ENCODE peak calls at places on chromosomes 16 and 17, in four cellular contexts. Q is neural crest cell; T is activated T-helper 1 cell treated with anti-CD3 and anti-CD28 coated beads, Interleukin-12 subunit alpha, Interleukin-12 subunit beta, Interleukin-2, Interleukin-4 antibody, amounts not matched to agents 30 ng/mL and 10 ng/mL and 1 ng/mL, durations not matched to agents 14 hours and 24 hours and 36 hours; A is stimulated activated CD4-positive, alpha-beta T cell treated with anti-CD3 and anti-CD28 coated beads, Interleukin-1b, Interleukin-23, amount 100 ng/mL, for 48 hours. H is an unnamed sample.
A peak's percentile ranks its signal among the peaks of the same experiment; 100 is the strongest.

GRCh38 chr17:81043725-81044427 is 8.9 kb downstream of the BAIAP2 start:
- DNase-seq in A (no peak), T (no peak), Q (no peak), H (no peak)

GRCh38 chr16:57028086-57028485 is 38.7 kb downstream of the NLRC5 start:
- DNase-seq in T (no peak), A (no peak), Q (no peak), H (peak; percentile 69)

GRCh38 chr17:45942284-45942683 is 47.9 kb downstream of the MAPT start:
- DNase-seq in T (no peak), Q (no peak), A (no peak), H (peak; percentile 31)

GRCh38 chr16:26391833-26392232 is 674.9 kb upstream of the C16orf82 start:
- DNase-seq in T (no peak), A (no peak), Q (no peak), H (no peak)

GRCh38 chr17:82229686-82230626 is 1.1 kb downstream of the SLC16A3 start:
- DNase-seq in T (no peak), A (no peak), Q (no peak), H (no peak)

GRCh38 chr17:8459109-8459508 is 23.4 kb downstream of the NDEL1 start:
- DNase-seq in A (no peak), T (no peak), Q (no peak), H (no peak)

GRCh38 chr17:29099527-29099926 is 56.6 kb downstream of the PIPOX start:
- DNase-seq in Q (no peak), T (no peak), A (no peak), H (no peak)

GRCh38 chr17:38885728-38886642 is 16.1 kb downstream of the LASP1 start:
- DNase-seq in Q (peak; percentile 56), T (no peak), A (no peak), H (no peak)

GRCh38 chr17:31318298-31319190 is 2.9 kb downstream of the EVI2A start:
- DNase-seq in T (peak; percentile 46), Q (no peak), A (peak; percentile 74), H (peak; percentile 87)

GRCh38 chr17:72361892-72362291 is 241.1 kb downstream of the SOX9 start:
- DNase-seq in A (no peak), T (no peak), Q (no peak), H (no peak)

GRCh38 chr16:80027007-80027965 is 426.7 kb upstream of the MAF start:
- DNase-seq in Q (peak; percentile 12), A (peak; percentile 68), T (peak; percentile 16), H (no peak)

GRCh38 chr16:28084209-28084608 is 20.7 kb upstream of the GSG1L start:
- DNase-seq in A (no peak), Q (no peak), T (no peak), H (no peak)

GRCh38 chr16:67006930-67007658 is 18.7 kb downstream of the CES4A start:
- DNase-seq in Q (no peak), A (no peak), T (no peak), H (no peak)

GRCh38 chr17:11564483-11565380 is 33.5 kb upstream of the DNAH9 start:
- DNase-seq in T (no peak), A (no peak), Q (no peak), H (no peak)

GRCh38 chr17:68594552-68594951 is 6.6 kb downstream of the FAM20A start:
- DNase-seq in A (no peak), T (no peak), Q (no peak), H (no peak)

GRCh38 chr16:14600164-14600563 is 29.9 kb downstream of the PARN start:
- DNase-seq in T (no peak), A (no peak), Q (no peak), H (peak; percentile 25)

GRCh38 chr17:71709974-71710373 is 410.8 kb upstream of the SOX9 start:
- DNase-seq in Q (no peak), T (no peak), A (no peak), H (no peak)

GRCh38 chr16:31487720-31488629 is 5.1 kb downstream of the SLC5A2 start:
- DNase-seq in T (peak; percentile 59), Q (no peak), A (peak; percentile 52), H (peak; percentile 90)

GRCh38 chr17:78939615-78940014 is 14.4 kb upstream of the TIMP2 start:
- DNase-seq in A (no peak), T (no peak), Q (no peak), H (no peak)

GRCh38 chr16:50480206-50480605 is 68.0 kb upstream of the NKD1 start:
- DNase-seq in Q (no peak), A (no peak), T (no peak), H (no peak)

GRCh38 chr16:626787-627457 is 3.9 kb upstream of the WFIKKN1 start:
- DNase-seq in T (no peak), Q (no peak), A (no peak), H (no peak)